ENCODE peak calls at places on chromosomes 12 and 14, in four cellular contexts. L is HepG2, H is K562, B is GM12878. E is an unnamed sample.

GRCh38 chr12:101839324-101840283 is 8.8 kb upstream of the GNPTAB start:
- DNase-seq in L (peak), H (peak), B (no peak), E (peak)

GRCh38 chr14:44412858-44413569 is 94.1 kb downstream of the FSCB start:
- DNase-seq in L (no peak), H (no peak), B (no peak), E (no peak)

GRCh38 chr14:33943081-33943480 is 7.8 kb downstream of the EGLN3 start:
- DNase-seq in L (no peak), H (no peak), B (no peak), E (no peak)

GRCh38 chr12:2287151-2287550 is 234.4 kb downstream of the CACNA1C start:
- DNase-seq in L (no peak), H (no peak), B (no peak), E (no peak)

GRCh38 chr12:67592228-67593011 is 56.1 kb upstream of the DYRK2 start:
- DNase-seq in L (no peak), H (no peak), B (peak), E (no peak)

GRCh38 chr14:95498622-95499353 is 17.7 kb downstream of the SYNE3 start:
- DNase-seq in L (no peak), H (no peak), B (no peak), E (no peak)

GRCh38 chr12:59405992-59406391 is 189.8 kb upstream of the SLC16A7 start:
- DNase-seq in L (no peak), H (no peak), B (no peak), E (no peak)

GRCh38 chr12:114662512-114663177 is 21.3 kb downstream of the TBX3 start:
- DNase-seq in L (peak), H (peak), B (peak), E (peak)

GRCh38 chr12:106136263-106136662 is 2.5 kb downstream of the NUAK1 start:
- DNase-seq in L (peak), H (peak), B (no peak), E (peak)

GRCh38 chr12:71392521-71393145 is 47.0 kb upstream of the LGR5 start:
- DNase-seq in L (peak), H (peak), B (peak), E (peak)

GRCh38 chr12:30782316-30783173 is 27.8 kb upstream of the CAPRIN2 start:
- DNase-seq in L (no peak), H (no peak), B (no peak), E (no peak)

GRCh38 chr12:64780220-64780530 is 21.0 kb upstream of the GNS start:
- DNase-seq in L (no peak), H (no peak), B (no peak), E (no peak)

GRCh38 chr12:45214739-45215418 is 1.0 kb upstream of the ANO6 start:
- DNase-seq in L (no peak), H (no peak), B (no peak), E (no peak)

GRCh38 chr14:39085933-39086332 is 17.1 kb downstream of the SEC23A start:
- DNase-seq in L (no peak), H (no peak), B (no peak), E (no peak)

GRCh38 chr14:96154900-96155299 is 49.7 kb upstream of the BDKRB2 start:
- DNase-seq in L (no peak), H (no peak), B (no peak), E (no peak)

GRCh38 chr14:53608369-53608768 is 348.3 kb downstream of the BMP4 start:
- DNase-seq in L (no peak), H (no peak), B (no peak), E (peak)

GRCh38 chr12:56129210-56129691 is 1.2 kb downstream of the ESYT1 start:
- DNase-seq in L (no peak), H (peak), B (no peak), E (peak)

GRCh38 chr14:104870368-104871144 is 5.5 kb downstream of the CEP170B start:
- DNase-seq in L (peak), H (peak), B (no peak), E (peak)

GRCh38 chr14:54572316-54572715 is 5.4 kb downstream of the SAMD4A start:
- DNase-seq in L (peak), H (no peak), B (no peak), E (peak)

GRCh38 chr12:93698307-93699092 is 21.3 kb downstream of the CRADD start:
- DNase-seq in L (peak), H (no peak), B (no peak), E (no peak)

GRCh38 chr12:47892819-47893218 is 12.0 kb downstream of the VDR start:
- DNase-seq in L (no peak), H (no peak), B (no peak), E (no peak)

GRCh38 chr12:94622475-94622874 is 27.9 kb downstream of the TMCC3 start:
- DNase-seq in L (no peak), H (no peak), B (no peak), E (no peak)

GRCh38 chr14:102209224-102209966 is 69.7 kb downstream of the WDR20 start:
- DNase-seq in L (peak), H (no peak), B (no peak), E (peak)

GRCh38 chr12:110010853-110011835 is 11.9 kb downstream of the ANKRD13A start:
- DNase-seq in L (peak), H (no peak), B (peak), E (no peak)

GRCh38 chr14:88184956-88185355 is 138.1 kb downstream of the KCNK10 start:
- DNase-seq in L (no peak), H (no peak), B (no peak), E (no peak)

GRCh38 chr14:85254718-85255117 is 275.2 kb upstream of the FLRT2 start:
- DNase-seq in L (no peak), H (no peak), B (no peak), E (no peak)

GRCh38 chr14:61750708-61751474 is 11.3 kb upstream of the SNAPC1 start:
- DNase-seq in L (no peak), H (peak), B (peak), E (peak)

GRCh38 chr12:93344876-93345275 is 32.8 kb upstream of the NUDT4 start:
- DNase-seq in L (no peak), H (no peak), B (no peak), E (no peak)

GRCh38 chr12:99960312-99960711 is 24.4 kb downstream of the ANKS1B start:
- DNase-seq in L (no peak), H (no peak), B (no peak), E (no peak)

GRCh38 chr14:72741836-72742681 is 151.8 kb downstream of the DPF3 start:
- DNase-seq in L (no peak), H (peak), B (no peak), E (no peak)

GRCh38 chr12:92737855-92738850 is 35.4 kb downstream of the PLEKHG7 start:
- DNase-seq in L (no peak), H (no peak), B (no peak), E (no peak)

GRCh38 chr14:54420478-54421116 is 20.6 kb downstream of the CNIH1 start:
- DNase-seq in L (peak), H (peak), B (no peak), E (peak)

GRCh38 chr12:54608156-54608555 is 19.7 kb upstream of the PPP1R1A start:
- DNase-seq in L (no peak), H (no peak), B (no peak), E (no peak)

GRCh38 chr12:87813476-87814234 is 215.5 kb downstream of the C12orf50 start:
- DNase-seq in L (no peak), H (no peak), B (no peak), E (peak)

GRCh38 chr12:116303929-116304328 is 26.4 kb upstream of the MED13L start:
- DNase-seq in L (no peak), H (no peak), B (no peak), E (no peak)

GRCh38 chr14:44053422-44053821 is 453.7 kb downstream of the FSCB start:
- DNase-seq in L (no peak), H (no peak), B (no peak), E (no peak)

GRCh38 chr14:90721619-90722305 is 94.5 kb downstream of the TTC7B start:
- DNase-seq in L (no peak), H (no peak), B (no peak), E (no peak)

GRCh38 chr12:57890191-57891120 is 43.9 kb upstream of the CTDSP2 start:
- DNase-seq in L (no peak), H (no peak), B (no peak), E (no peak)
- TF ChIP-seq MAX in L (no peak), H (no peak), B (no peak), E (no peak)

DNA sequence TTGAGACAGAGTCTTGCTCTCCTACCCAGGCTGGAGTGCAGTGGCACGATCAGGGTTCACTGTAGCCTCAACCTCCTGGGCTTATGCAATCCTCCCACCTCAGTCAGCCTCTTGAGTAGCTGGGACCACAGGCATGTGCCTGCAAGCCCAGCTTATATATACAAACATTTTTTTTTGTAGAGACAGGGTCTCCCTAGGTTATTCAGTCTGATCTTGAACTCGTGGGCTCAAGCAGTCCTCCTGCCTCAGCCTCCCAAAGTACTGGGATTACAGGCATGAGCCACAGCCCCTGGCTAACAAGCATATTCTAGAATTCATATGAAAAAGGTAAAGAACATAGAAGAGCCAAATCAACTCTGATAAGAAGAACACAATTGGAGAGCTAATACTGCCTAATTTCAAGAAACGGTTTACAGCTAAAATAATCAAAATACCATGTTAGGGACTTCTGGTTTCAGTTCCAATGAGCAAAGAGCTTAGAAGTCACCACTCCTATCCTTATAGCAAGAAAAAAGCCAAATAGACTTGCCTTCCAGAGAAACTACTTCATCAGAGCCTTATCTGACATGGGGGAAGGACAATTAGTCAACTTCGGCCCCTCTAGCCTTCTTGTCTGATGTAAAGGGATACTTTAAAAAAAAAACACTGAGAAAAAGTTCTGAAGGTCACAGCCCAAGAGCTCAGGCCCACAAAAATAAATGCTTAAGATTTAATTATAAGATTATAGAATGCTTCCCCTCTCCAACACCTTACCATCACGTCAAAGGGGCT is 37.6 kb downstream of the TMEM116 start:
- DNase-seq in L (peak), H (peak), B (no peak), E (no peak)
- TF ChIP-seq SMC3 in L (no peak), H (no peak), B (no peak), E (no peak)

GRCh38 chr12:125856899-125857298 is 791.7 kb downstream of the AACS start:
- DNase-seq in L (no peak), H (no peak), B (no peak), E (no peak)

GRCh38 chr12:125860672-125861288 is 795.5 kb downstream of the AACS start:
- DNase-seq in L (no peak), H (no peak), B (no peak), E (no peak)

GRCh38 chr12:125856366-125856765 is 791.1 kb downstream of the AACS start:
- DNase-seq in L (no peak), H (no peak), B (no peak), E (no peak)

GRCh38 chr12:125861299-125862281 is 796.4 kb downstream of the AACS start:
- DNase-seq in L (no peak), H (peak), B (no peak), E (no peak)
- TF ChIP-seq POLR2A in L (no peak), H (no peak), B (no peak), E (no peak)

DNA sequence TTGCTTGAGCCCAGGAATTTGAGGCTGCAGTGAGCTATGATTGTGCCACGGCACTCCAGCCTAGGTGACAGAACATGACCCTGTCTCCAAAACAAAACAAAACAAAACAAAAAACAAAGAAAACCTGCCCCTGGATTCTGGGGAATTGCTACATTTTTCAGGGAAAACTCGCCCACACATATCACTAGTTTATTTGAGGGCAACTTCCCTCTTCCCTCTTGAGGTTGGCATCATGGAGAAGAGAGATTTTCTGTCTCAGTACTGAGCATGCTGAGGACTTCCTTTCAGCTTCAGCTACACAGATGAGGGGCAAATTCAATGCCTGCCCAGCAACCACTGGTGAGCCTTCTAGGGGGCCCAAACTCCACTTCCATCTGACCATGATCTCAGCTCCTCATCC is 63.2 kb upstream of the SCN8A start:
- DNase-seq in L (no peak), H (no peak), B (no peak), E (no peak)
- TF ChIP-seq MAX in L (no peak), H (no peak), B (no peak), E (no peak)

GRCh38 chr12:52903285-52903854 is 1.5 kb downstream of the KRT8 start:
- DNase-seq in L (peak), H (peak), B (no peak), E (peak)
- TF ChIP-seq SMC3 in L (no peak), H (no peak), B (no peak), E (peak)

DNA sequence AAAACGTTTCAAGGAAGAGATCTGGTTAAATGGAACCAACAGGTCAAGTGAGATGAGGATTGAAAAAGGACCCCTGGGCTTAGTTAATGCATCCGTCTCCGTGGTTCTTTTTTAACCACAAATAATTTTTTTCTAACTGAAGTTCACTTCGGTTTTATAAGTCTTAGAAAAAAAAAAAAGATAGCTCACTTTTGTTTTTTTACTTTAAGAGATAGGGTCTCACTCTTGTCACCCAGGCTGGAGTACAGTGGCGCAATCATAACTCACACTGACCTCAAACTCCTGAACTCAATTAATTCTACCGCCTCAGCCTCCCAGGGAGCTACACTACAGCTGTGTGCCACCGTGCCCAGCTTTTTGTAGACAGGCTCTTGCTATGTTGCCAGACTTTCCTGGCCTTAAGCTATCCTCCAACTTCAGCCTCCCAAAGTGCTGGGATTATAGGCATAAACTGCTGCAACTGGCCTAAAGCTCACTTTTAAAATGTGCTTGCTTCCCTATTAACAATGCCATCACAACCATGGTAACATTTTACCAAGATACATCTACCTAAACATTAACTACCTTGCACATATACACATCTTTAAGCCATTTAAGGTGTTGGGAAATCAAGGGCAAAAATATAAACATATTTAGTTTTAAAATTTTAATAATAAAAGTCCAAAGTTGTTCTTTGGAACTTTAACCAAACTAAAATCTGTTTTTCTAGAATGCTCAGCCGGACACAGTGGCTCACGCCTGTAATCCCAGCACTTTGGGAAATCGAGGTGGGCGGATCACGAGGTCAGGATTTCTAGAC is 11.6 kb downstream of the HNRNPC start:
- DNase-seq in L (no peak), H (no peak), B (no peak), E (no peak)
- TF ChIP-seq POLR2A in L (no peak), H (peak), B (peak), E (no peak)